ENCODE peak calls at places on chromosomes 12 and 14, in nine cellular contexts. R, N, P, A, T, U, Y, F and D are unnamed samples.

GRCh38 chr12:105347486-105347885 is 17.0 kb downstream of the C12orf75 start:
- DNase-seq in R (no peak), N (no peak), P (no peak), A (no peak), T (no peak), U (no peak), Y (no peak), F (no peak), D (no peak)

GRCh38 chr12:75660805-75661404 is 149.5 kb upstream of the KRR1 start:
- DNase-seq in R (no peak), N (no peak), P (no peak), A (no peak), T (no peak), U (peak; percentile 93), Y (peak; percentile 41), F (no peak), D (no peak)

GRCh38 chr12:113238309-113238708 is 17.0 kb downstream of the TPCN1 start:
- DNase-seq in R (no peak), N (no peak), P (no peak), A (no peak), T (no peak), U (no peak), Y (no peak), F (no peak), D (no peak)

GRCh38 chr14:26163761-26164160 is 434.1 kb downstream of the NOVA1 start:
- DNase-seq in R (no peak), N (no peak), P (no peak), A (no peak), T (no peak), U (peak; percentile 30), Y (no peak), F (peak; percentile 72), D (peak; percentile 6)

GRCh38 chr14:68655021-68655811 is 137.7 kb downstream of the ZFP36L1 start:
- DNase-seq in R (no peak), N (no peak), P (no peak), A (no peak), T (no peak), U (no peak), Y (no peak), F (peak; percentile 49), D (no peak)

GRCh38 chr14:53630336-53630735 is 326.3 kb downstream of the BMP4 start:
- DNase-seq in R (no peak), N (no peak), P (no peak), A (no peak), T (no peak), U (no peak), Y (no peak), F (peak; percentile 2), D (no peak)

GRCh38 chr12:13090054-13090453 is 13.4 kb downstream of the GSG1 start:
- DNase-seq in R (no peak), N (no peak), P (no peak), A (no peak), T (no peak), U (no peak), Y (no peak), F (no peak), D (no peak)

GRCh38 chr12:113103756-113104450 is 31.7 kb downstream of the RASAL1 start:
- DNase-seq in R (peak; percentile 20), N (no peak), P (peak; percentile 63), A (peak; percentile 40), T (no peak), U (no peak), Y (no peak), F (no peak), D (no peak)

GRCh38 chr12:2053675-2054070 is 886 bp downstream of the CACNA1C start:
- DNase-seq in R (no peak), N (no peak), P (no peak), A (no peak), T (no peak), U (peak; percentile 21), Y (peak; percentile 66), F (peak; percentile 30), D (peak; percentile 36)

GRCh38 chr14:60168841-60169240 is 3.6 kb upstream of the DHRS7 start:
- DNase-seq in R (no peak), N (no peak), P (no peak), A (no peak), T (no peak), U (no peak), Y (no peak), F (no peak), D (no peak)

GRCh38 chr12:12008232-12008850 is 62.4 kb upstream of the BCL2L14 start:
- DNase-seq in R (no peak), N (no peak), P (no peak), A (no peak), T (no peak), U (no peak), Y (no peak), F (no peak), D (no peak)

GRCh38 chr12:57166971-57167371 is 19.6 kb upstream of the LRP1-AS start:
- DNase-seq in R (no peak), N (no peak), P (peak; percentile 48), A (no peak), T (no peak), U (peak; percentile 74), Y (peak; percentile 70), F (peak; percentile 38), D (no peak)

GRCh38 chr14:96824283-96824682 is 27.1 kb downstream of the VRK1 start:
- DNase-seq in R (no peak), N (no peak), P (no peak), A (no peak), T (no peak), U (peak; percentile 79), Y (peak; percentile 79), F (peak; percentile 73), D (no peak)

GRCh38 chr12:126907900-126908764 is 1358.8 kb upstream of the TMEM132C start:
- DNase-seq in R (no peak), N (no peak), P (no peak), A (no peak), T (no peak), U (no peak), Y (no peak), F (no peak), D (no peak)

GRCh38 chr12:108815875-108816594 is 41.3 kb downstream of the SSH1 start:
- DNase-seq in R (no peak), N (no peak), P (no peak), A (no peak), T (no peak), U (no peak), Y (peak; percentile 31), F (peak; percentile 65), D (no peak)

GRCh38 chr12:63353559-63353958 is 202.6 kb upstream of the AVPR1A start:
- DNase-seq in R (no peak), N (no peak), P (no peak), A (no peak), T (no peak), U (no peak), Y (peak; percentile 1), F (no peak), D (no peak)

GRCh38 chr12:120903382-120903817 is 758 bp downstream of the SPPL3 start:
- DNase-seq in R (peak; percentile 34), N (peak; percentile 73), P (peak; percentile 32), A (peak; percentile 16), T (peak; percentile 65), U (peak; percentile 44), Y (peak; percentile 54), F (peak; percentile 19), D (peak; percentile 27)

GRCh38 chr12:14714437-14714836 is 18.0 kb upstream of the GUCY2C start:
- DNase-seq in R (no peak), N (no peak), P (no peak), A (no peak), T (no peak), U (no peak), Y (no peak), F (no peak), D (no peak)

GRCh38 chr12:40692617-40693502 is 621 bp downstream of the CNTN1 start:
- DNase-seq in R (no peak), N (peak; percentile 32), P (no peak), A (peak; percentile 23), T (no peak), U (no peak), Y (no peak), F (no peak), D (peak; percentile 21)

GRCh38 chr12:125203145-125203765 is 138.0 kb downstream of the AACS start:
- DNase-seq in R (no peak), N (no peak), P (no peak), A (no peak), T (no peak), U (no peak), Y (peak; percentile 14), F (no peak), D (no peak)

GRCh38 chr12:89183985-89184435 is 168.3 kb downstream of the DUSP6 start:
- DNase-seq in R (no peak), N (peak; percentile 59), P (no peak), A (no peak), T (peak; percentile 80), U (peak; percentile 86), Y (peak; percentile 43), F (peak; percentile 95), D (no peak)

GRCh38 chr12:69406217-69406616 is 46.7 kb downstream of the YEATS4 start:
- DNase-seq in R (no peak), N (no peak), P (no peak), A (no peak), T (no peak), U (no peak), Y (no peak), F (no peak), D (no peak)

GRCh38 chr12:96985515-96986362 is 78.7 kb downstream of the NEDD1 start:
- DNase-seq in R (no peak), N (no peak), P (peak; percentile 1), A (no peak), T (no peak), U (no peak), Y (peak; percentile 22), F (peak; percentile 18), D (peak; percentile 57)